ENCODE peak calls at places on chromosomes 7 and 10, in nine cellular contexts. One of them, this sample, is unnamed.

GRCh38 chr7:87420173-87420572 is 55.3 kb downstream of the ABCB4 start:
- DNase-seq in activated gamma-delta T cell treated with anti-CD3 and anti-CD28 coated beads, Interleukin-2, amount 50 U/mL, for 16 hours: no peak
- DNase-seq in D721Med: no peak
- DNase-seq in mesothelial cell of epicardium: no peak
- DNase-seq in central memory CD4-positive, alpha-beta T cell: no peak
- DNase-seq in left lung: no peak
- DNase-seq in non-pigmented ciliary epithelial cell: no peak
- DNase-seq in left ventricle myocardium inferior: no peak
- DNase-seq in fibroblast of lung: no peak
- DNase-seq in this sample: no peak

GRCh38 chr7:34748244-34749039 is 90.4 kb downstream of the NPSR1 start:
- DNase-seq in non-pigmented ciliary epithelial cell: peak; percentile 27
- DNase-seq in activated gamma-delta T cell treated with anti-CD3 and anti-CD28 coated beads, Interleukin-2, amount 50 U/mL, for 16 hours: no peak
- DNase-seq in D721Med: no peak
- DNase-seq in fibroblast of lung: peak; percentile 71
- DNase-seq in left ventricle myocardium inferior: peak; percentile 81
- DNase-seq in central memory CD4-positive, alpha-beta T cell: no peak
- DNase-seq in mesothelial cell of epicardium: peak; percentile 51
- DNase-seq in left lung: peak; percentile 84
- DNase-seq in this sample: peak; percentile 66

GRCh38 chr10:62231371-62231770 is 37.3 kb downstream of the RTKN2 start:
- DNase-seq in left lung: no peak
- DNase-seq in mesothelial cell of epicardium: no peak
- DNase-seq in D721Med: no peak
- DNase-seq in activated gamma-delta T cell treated with anti-CD3 and anti-CD28 coated beads, Interleukin-2, amount 50 U/mL, for 16 hours: no peak
- DNase-seq in left ventricle myocardium inferior: no peak
- DNase-seq in fibroblast of lung: peak; percentile 94
- DNase-seq in non-pigmented ciliary epithelial cell: peak; percentile 70
- DNase-seq in central memory CD4-positive, alpha-beta T cell: no peak
- DNase-seq in this sample: no peak

GRCh38 chr10:77710081-77710551 is 72.5 kb upstream of the KCNMA1 start:
- DNase-seq in mesothelial cell of epicardium: no peak
- DNase-seq in D721Med: no peak
- DNase-seq in central memory CD4-positive, alpha-beta T cell: no peak
- DNase-seq in fibroblast of lung: no peak
- DNase-seq in left ventricle myocardium inferior: no peak
- DNase-seq in left lung: no peak
- DNase-seq in non-pigmented ciliary epithelial cell: no peak
- DNase-seq in activated gamma-delta T cell treated with anti-CD3 and anti-CD28 coated beads, Interleukin-2, amount 50 U/mL, for 16 hours: no peak
- DNase-seq in this sample: no peak

GRCh38 chr10:20265146-20265545 is 448.9 kb downstream of the PLXDC2 start:
- DNase-seq in activated gamma-delta T cell treated with anti-CD3 and anti-CD28 coated beads, Interleukin-2, amount 50 U/mL, for 16 hours: no peak
- DNase-seq in central memory CD4-positive, alpha-beta T cell: no peak
- DNase-seq in D721Med: no peak
- DNase-seq in left ventricle myocardium inferior: no peak
- DNase-seq in fibroblast of lung: peak; percentile 8
- DNase-seq in non-pigmented ciliary epithelial cell: no peak
- DNase-seq in mesothelial cell of epicardium: no peak
- DNase-seq in left lung: no peak
- DNase-seq in this sample: no peak

GRCh38 chr10:47440207-47440606 is 43.7 kb downstream of the ANXA8 start:
- DNase-seq in left lung: no peak
- DNase-seq in D721Med: no peak
- DNase-seq in activated gamma-delta T cell treated with anti-CD3 and anti-CD28 coated beads, Interleukin-2, amount 50 U/mL, for 16 hours: no peak
- DNase-seq in mesothelial cell of epicardium: no peak
- DNase-seq in left ventricle myocardium inferior: no peak
- DNase-seq in non-pigmented ciliary epithelial cell: no peak
- DNase-seq in central memory CD4-positive, alpha-beta T cell: no peak
- DNase-seq in fibroblast of lung: no peak
- DNase-seq in this sample: no peak

GRCh38 chr7:27188666-27189559 is 3.9 kb upstream of the HOXA11 start:
- DNase-seq in mesothelial cell of epicardium: peak; percentile 43
- DNase-seq in D721Med: no peak
- DNase-seq in central memory CD4-positive, alpha-beta T cell: peak; percentile 44
- DNase-seq in non-pigmented ciliary epithelial cell: no peak
- DNase-seq in fibroblast of lung: no peak
- DNase-seq in left ventricle myocardium inferior: no peak
- DNase-seq in activated gamma-delta T cell treated with anti-CD3 and anti-CD28 coated beads, Interleukin-2, amount 50 U/mL, for 16 hours: no peak
- DNase-seq in left lung: peak; percentile 33
- DNase-seq in this sample: no peak

GRCh38 chr10:121284952-121285351 is 313.3 kb downstream of the FGFR2 start:
- DNase-seq in left lung: no peak
- DNase-seq in central memory CD4-positive, alpha-beta T cell: no peak
- DNase-seq in left ventricle myocardium inferior: no peak
- DNase-seq in D721Med: no peak
- DNase-seq in mesothelial cell of epicardium: no peak
- DNase-seq in non-pigmented ciliary epithelial cell: no peak
- DNase-seq in activated gamma-delta T cell treated with anti-CD3 and anti-CD28 coated beads, Interleukin-2, amount 50 U/mL, for 16 hours: no peak
- DNase-seq in fibroblast of lung: no peak
- DNase-seq in this sample: no peak

GRCh38 chr10:62130948-62131347 is 137.7 kb downstream of the RTKN2 start:
- DNase-seq in mesothelial cell of epicardium: no peak
- DNase-seq in non-pigmented ciliary epithelial cell: peak; percentile 75
- DNase-seq in fibroblast of lung: peak; percentile 95
- DNase-seq in D721Med: no peak
- DNase-seq in central memory CD4-positive, alpha-beta T cell: no peak
- DNase-seq in activated gamma-delta T cell treated with anti-CD3 and anti-CD28 coated beads, Interleukin-2, amount 50 U/mL, for 16 hours: no peak
- DNase-seq in left lung: no peak
- DNase-seq in left ventricle myocardium inferior: no peak
- DNase-seq in this sample: peak; percentile 26

GRCh38 chr7:111113263-111114017 is 22.5 kb downstream of the LRRN3 start:
- DNase-seq in activated gamma-delta T cell treated with anti-CD3 and anti-CD28 coated beads, Interleukin-2, amount 50 U/mL, for 16 hours: no peak
- DNase-seq in fibroblast of lung: peak; percentile 85
- DNase-seq in non-pigmented ciliary epithelial cell: no peak
- DNase-seq in left ventricle myocardium inferior: no peak
- DNase-seq in mesothelial cell of epicardium: no peak
- DNase-seq in left lung: no peak
- DNase-seq in D721Med: no peak
- DNase-seq in central memory CD4-positive, alpha-beta T cell: no peak
- DNase-seq in this sample: no peak

GRCh38 chr10:132185601-132186487 is 904 bp upstream of the DPYSL4 start:
- DNase-seq in left ventricle myocardium inferior: peak; percentile 47
- DNase-seq in non-pigmented ciliary epithelial cell: no peak
- DNase-seq in activated gamma-delta T cell treated with anti-CD3 and anti-CD28 coated beads, Interleukin-2, amount 50 U/mL, for 16 hours: no peak
- DNase-seq in D721Med: no peak
- DNase-seq in mesothelial cell of epicardium: peak; percentile 64
- DNase-seq in fibroblast of lung: peak; percentile 20
- DNase-seq in central memory CD4-positive, alpha-beta T cell: peak; percentile 61
- DNase-seq in left lung: no peak
- DNase-seq in this sample: no peak

GRCh38 chr10:56318816-56319215 is 42.2 kb downstream of the ZWINT start:
- DNase-seq in left lung: no peak
- DNase-seq in left ventricle myocardium inferior: no peak
- DNase-seq in D721Med: no peak
- DNase-seq in non-pigmented ciliary epithelial cell: no peak
- DNase-seq in fibroblast of lung: no peak
- DNase-seq in central memory CD4-positive, alpha-beta T cell: no peak
- DNase-seq in mesothelial cell of epicardium: no peak
- DNase-seq in activated gamma-delta T cell treated with anti-CD3 and anti-CD28 coated beads, Interleukin-2, amount 50 U/mL, for 16 hours: no peak
- DNase-seq in this sample: no peak

GRCh38 chr7:12764355-12765000 is 77.0 kb downstream of the ARL4A start:
- DNase-seq in central memory CD4-positive, alpha-beta T cell: no peak
- DNase-seq in D721Med: no peak
- DNase-seq in left lung: no peak
- DNase-seq in mesothelial cell of epicardium: no peak
- DNase-seq in activated gamma-delta T cell treated with anti-CD3 and anti-CD28 coated beads, Interleukin-2, amount 50 U/mL, for 16 hours: no peak
- DNase-seq in left ventricle myocardium inferior: no peak
- DNase-seq in non-pigmented ciliary epithelial cell: no peak
- DNase-seq in fibroblast of lung: peak; percentile 59
- DNase-seq in this sample: no peak

GRCh38 chr7:129295015-129295423 is 70.2 kb downstream of the AHCYL2 start:
- DNase-seq in left lung: no peak
- DNase-seq in left ventricle myocardium inferior: no peak
- DNase-seq in fibroblast of lung: peak; percentile 45
- DNase-seq in mesothelial cell of epicardium: no peak
- DNase-seq in D721Med: no peak
- DNase-seq in central memory CD4-positive, alpha-beta T cell: no peak
- DNase-seq in activated gamma-delta T cell treated with anti-CD3 and anti-CD28 coated beads, Interleukin-2, amount 50 U/mL, for 16 hours: no peak
- DNase-seq in non-pigmented ciliary epithelial cell: no peak
- DNase-seq in this sample: no peak

GRCh38 chr7:142898377-142899235 is 13.1 kb upstream of the TRPV6 start:
- DNase-seq in D721Med: no peak
- DNase-seq in activated gamma-delta T cell treated with anti-CD3 and anti-CD28 coated beads, Interleukin-2, amount 50 U/mL, for 16 hours: no peak
- DNase-seq in non-pigmented ciliary epithelial cell: no peak
- DNase-seq in left lung: peak; percentile 48
- DNase-seq in mesothelial cell of epicardium: no peak
- DNase-seq in fibroblast of lung: no peak
- DNase-seq in central memory CD4-positive, alpha-beta T cell: no peak
- DNase-seq in left ventricle myocardium inferior: no peak
- DNase-seq in this sample: no peak

GRCh38 chr10:110387983-110388681 is 83.4 kb upstream of the SMNDC1 start:
- DNase-seq in D721Med: no peak
- DNase-seq in left ventricle myocardium inferior: no peak
- DNase-seq in non-pigmented ciliary epithelial cell: no peak
- DNase-seq in left lung: no peak
- DNase-seq in activated gamma-delta T cell treated with anti-CD3 and anti-CD28 coated beads, Interleukin-2, amount 50 U/mL, for 16 hours: peak; percentile 49
- DNase-seq in fibroblast of lung: no peak
- DNase-seq in mesothelial cell of epicardium: no peak
- DNase-seq in central memory CD4-positive, alpha-beta T cell: no peak
- DNase-seq in this sample: no peak

GRCh38 chr10:29590598-29591415 is 44.0 kb downstream of the SVIL start:
- DNase-seq in central memory CD4-positive, alpha-beta T cell: peak; percentile 44
- DNase-seq in fibroblast of lung: peak; percentile 82
- DNase-seq in mesothelial cell of epicardium: no peak
- DNase-seq in left lung: no peak
- DNase-seq in left ventricle myocardium inferior: no peak
- DNase-seq in D721Med: no peak
- DNase-seq in non-pigmented ciliary epithelial cell: no peak
- DNase-seq in activated gamma-delta T cell treated with anti-CD3 and anti-CD28 coated beads, Interleukin-2, amount 50 U/mL, for 16 hours: no peak
- DNase-seq in this sample: no peak

GRCh38 chr10:102424145-102424544 is 3.5 kb downstream of the FBXL15 start:
- DNase-seq in activated gamma-delta T cell treated with anti-CD3 and anti-CD28 coated beads, Interleukin-2, amount 50 U/mL, for 16 hours: no peak
- DNase-seq in fibroblast of lung: no peak
- DNase-seq in left lung: no peak
- DNase-seq in mesothelial cell of epicardium: no peak
- DNase-seq in D721Med: no peak
- DNase-seq in left ventricle myocardium inferior: no peak
- DNase-seq in central memory CD4-positive, alpha-beta T cell: no peak
- DNase-seq in non-pigmented ciliary epithelial cell: no peak
- DNase-seq in this sample: no peak

GRCh38 chr7:156474241-156474743 is 166.3 kb upstream of the RNF32 start:
- DNase-seq in non-pigmented ciliary epithelial cell: peak; percentile 46
- DNase-seq in fibroblast of lung: peak; percentile 87
- DNase-seq in mesothelial cell of epicardium: no peak
- DNase-seq in D721Med: no peak
- DNase-seq in left ventricle myocardium inferior: no peak
- DNase-seq in central memory CD4-positive, alpha-beta T cell: no peak
- DNase-seq in left lung: no peak
- DNase-seq in activated gamma-delta T cell treated with anti-CD3 and anti-CD28 coated beads, Interleukin-2, amount 50 U/mL, for 16 hours: no peak
- DNase-seq in this sample: peak; percentile 39

GRCh38 chr10:54402576-54402975 is 398.5 kb downstream of the PCDH15 start:
- DNase-seq in central memory CD4-positive, alpha-beta T cell: no peak
- DNase-seq in non-pigmented ciliary epithelial cell: peak; percentile 3
- DNase-seq in activated gamma-delta T cell treated with anti-CD3 and anti-CD28 coated beads, Interleukin-2, amount 50 U/mL, for 16 hours: no peak
- DNase-seq in fibroblast of lung: peak; percentile 9
- DNase-seq in mesothelial cell of epicardium: no peak
- DNase-seq in left lung: no peak
- DNase-seq in D721Med: no peak
- DNase-seq in left ventricle myocardium inferior: no peak
- DNase-seq in this sample: no peak

GRCh38 chr10:1316107-1316805 is 260.1 kb downstream of the WDR37 start:
- DNase-seq in D721Med: no peak
- DNase-seq in non-pigmented ciliary epithelial cell: no peak
- DNase-seq in left lung: no peak
- DNase-seq in central memory CD4-positive, alpha-beta T cell: no peak
- DNase-seq in activated gamma-delta T cell treated with anti-CD3 and anti-CD28 coated beads, Interleukin-2, amount 50 U/mL, for 16 hours: no peak
- DNase-seq in fibroblast of lung: no peak
- DNase-seq in left ventricle myocardium inferior: no peak
- DNase-seq in mesothelial cell of epicardium: no peak
- DNase-seq in this sample: no peak

GRCh38 chr10:3702569-3702968 is 82.4 kb downstream of the KLF6 start:
- DNase-seq in non-pigmented ciliary epithelial cell: no peak
- DNase-seq in activated gamma-delta T cell treated with anti-CD3 and anti-CD28 coated beads, Interleukin-2, amount 50 U/mL, for 16 hours: no peak
- DNase-seq in left lung: no peak
- DNase-seq in D721Med: no peak
- DNase-seq in central memory CD4-positive, alpha-beta T cell: no peak
- DNase-seq in mesothelial cell of epicardium: no peak
- DNase-seq in left ventricle myocardium inferior: no peak
- DNase-seq in fibroblast of lung: no peak
- DNase-seq in this sample: no peak

GRCh38 chr7:113775804-113776203 is 143.0 kb downstream of the PPP1R3A start:
- DNase-seq in left ventricle myocardium inferior: no peak
- DNase-seq in activated gamma-delta T cell treated with anti-CD3 and anti-CD28 coated beads, Interleukin-2, amount 50 U/mL, for 16 hours: no peak
- DNase-seq in mesothelial cell of epicardium: no peak
- DNase-seq in fibroblast of lung: no peak
- DNase-seq in non-pigmented ciliary epithelial cell: no peak
- DNase-seq in D721Med: no peak
- DNase-seq in central memory CD4-positive, alpha-beta T cell: no peak
- DNase-seq in left lung: no peak
- DNase-seq in this sample: no peak

GRCh38 chr7:150668472-150668911 is 17.0 kb upstream of the GIMAP2 start:
- DNase-seq in D721Med: no peak
- DNase-seq in fibroblast of lung: no peak
- DNase-seq in mesothelial cell of epicardium: no peak
- DNase-seq in left ventricle myocardium inferior: no peak
- DNase-seq in activated gamma-delta T cell treated with anti-CD3 and anti-CD28 coated beads, Interleukin-2, amount 50 U/mL, for 16 hours: peak; percentile 53
- DNase-seq in non-pigmented ciliary epithelial cell: no peak
- DNase-seq in central memory CD4-positive, alpha-beta T cell: peak; percentile 83
- DNase-seq in left lung: no peak
- DNase-seq in this sample: no peak

GRCh38 chr10:60203993-60204618 is 185.6 kb downstream of the ANK3 start:
- DNase-seq in left ventricle myocardium inferior: no peak
- DNase-seq in fibroblast of lung: peak; percentile 45
- DNase-seq in central memory CD4-positive, alpha-beta T cell: no peak
- DNase-seq in non-pigmented ciliary epithelial cell: no peak
- DNase-seq in mesothelial cell of epicardium: no peak
- DNase-seq in D721Med: no peak
- DNase-seq in left lung: no peak
- DNase-seq in activated gamma-delta T cell treated with anti-CD3 and anti-CD28 coated beads, Interleukin-2, amount 50 U/mL, for 16 hours: no peak
- DNase-seq in this sample: no peak

GRCh38 chr7:41711283-41712064 is 8.6 kb upstream of the INHBA start:
- DNase-seq in mesothelial cell of epicardium: no peak
- DNase-seq in central memory CD4-positive, alpha-beta T cell: no peak
- DNase-seq in left lung: no peak
- DNase-seq in fibroblast of lung: peak; percentile 33
- DNase-seq in non-pigmented ciliary epithelial cell: no peak
- DNase-seq in activated gamma-delta T cell treated with anti-CD3 and anti-CD28 coated beads, Interleukin-2, amount 50 U/mL, for 16 hours: no peak
- DNase-seq in left ventricle myocardium inferior: no peak
- DNase-seq in D721Med: no peak
- DNase-seq in this sample: no peak

GRCh38 chr7:155386608-155387007 is 71.3 kb upstream of the EN2 start:
- DNase-seq in left lung: no peak
- DNase-seq in activated gamma-delta T cell treated with anti-CD3 and anti-CD28 coated beads, Interleukin-2, amount 50 U/mL, for 16 hours: no peak
- DNase-seq in central memory CD4-positive, alpha-beta T cell: no peak
- DNase-seq in D721Med: no peak
- DNase-seq in left ventricle myocardium inferior: no peak
- DNase-seq in fibroblast of lung: no peak
- DNase-seq in non-pigmented ciliary epithelial cell: no peak
- DNase-seq in mesothelial cell of epicardium: no peak
- DNase-seq in this sample: no peak

GRCh38 chr7:75578081-75578480 is 86.0 kb downstream of the SPDYE5 start:
- DNase-seq in non-pigmented ciliary epithelial cell: no peak
- DNase-seq in fibroblast of lung: no peak
- DNase-seq in D721Med: no peak
- DNase-seq in left lung: no peak
- DNase-seq in activated gamma-delta T cell treated with anti-CD3 and anti-CD28 coated beads, Interleukin-2, amount 50 U/mL, for 16 hours: no peak
- DNase-seq in left ventricle myocardium inferior: no peak
- DNase-seq in mesothelial cell of epicardium: no peak
- DNase-seq in central memory CD4-positive, alpha-beta T cell: no peak
- DNase-seq in this sample: no peak

GRCh38 chr7:96426027-96426426 is 104.1 kb upstream of the SLC25A13 start:
- DNase-seq in D721Med: no peak
- DNase-seq in left ventricle myocardium inferior: no peak
- DNase-seq in central memory CD4-positive, alpha-beta T cell: no peak
- DNase-seq in mesothelial cell of epicardium: no peak
- DNase-seq in fibroblast of lung: peak; percentile 17
- DNase-seq in activated gamma-delta T cell treated with anti-CD3 and anti-CD28 coated beads, Interleukin-2, amount 50 U/mL, for 16 hours: no peak
- DNase-seq in left lung: no peak
- DNase-seq in non-pigmented ciliary epithelial cell: no peak
- DNase-seq in this sample: no peak

This sample was measured in left cardiac atrium.